ENCODE peak calls at places on chromosomes 12 and 14, in eight cellular contexts. O is mucosa of descending colon; L is aorta; B is NCI-H1417; M is kidney tubule cell; Y is CD8-positive, alpha-beta T cell; R is GM12865; X is NCI-H69. T is an unnamed sample.

GRCh38 chr12:98126637-98127335 is 388.6 kb upstream of the TMPO start:
- DNase-seq in X (peak; percentile 87), Y (no peak), M (no peak), O (no peak), B (no peak), L (no peak), R (no peak), T (no peak)

GRCh38 chr14:59346796-59347510 is 118.2 kb downstream of the GPR135 start:
- DNase-seq in O (no peak), X (no peak), L (no peak), M (no peak), Y (no peak), R (no peak), B (no peak), T (no peak)

GRCh38 chr12:88897723-88898122 is 317.5 kb upstream of the KITLG start:
- DNase-seq in R (no peak), L (no peak), X (peak; percentile 36), Y (no peak), O (no peak), B (no peak), M (peak; percentile 66), T (no peak)

GRCh38 chr12:91396296-91396695 is 213.7 kb upstream of the DCN start:
- DNase-seq in Y (no peak), M (no peak), X (no peak), O (no peak), L (no peak), R (no peak), B (no peak), T (no peak)

GRCh38 chr12:32087301-32087700 is 19.3 kb upstream of the BICD1 start:
- DNase-seq in X (no peak), O (no peak), Y (no peak), R (peak; percentile 33), L (no peak), B (no peak), M (no peak), T (no peak)

GRCh38 chr12:105887131-105887530 is 251.6 kb downstream of the NUAK1 start:
- DNase-seq in Y (no peak), R (no peak), X (no peak), O (no peak), L (no peak), B (no peak), M (no peak), T (no peak)

GRCh38 chr14:30227871-30228270 is 300.2 kb upstream of the PRKD1 start:
- DNase-seq in X (peak; percentile 46), R (no peak), M (peak; percentile 70), Y (no peak), O (no peak), B (no peak), L (no peak), T (no peak)

GRCh38 chr12:28799337-28799736 is 349.7 kb upstream of the FAR2 start:
- DNase-seq in M (no peak), Y (no peak), X (no peak), R (no peak), L (no peak), O (no peak), B (no peak), T (no peak)

GRCh38 chr12:108360487-108360886 is 21.4 kb upstream of the CMKLR1 start:
- DNase-seq in X (no peak), B (no peak), M (peak; percentile 69), O (no peak), R (peak; percentile 91), L (no peak), Y (no peak), T (no peak)

GRCh38 chr14:55938249-55938791 is 179.9 kb upstream of the PELI2 start:
- DNase-seq in X (no peak), L (no peak), O (no peak), B (no peak), Y (no peak), R (no peak), M (peak; percentile 87), T (no peak)

GRCh38 chr12:79692860-79693605 is 2.3 kb upstream of the PAWR start:
- DNase-seq in R (no peak), O (no peak), Y (no peak), L (no peak), B (no peak), X (peak; percentile 71), M (no peak), T (no peak)

GRCh38 chr14:60272177-60272576 is 23.2 kb downstream of the PPM1A start:
- DNase-seq in O (no peak), B (no peak), X (no peak), R (no peak), M (no peak), L (no peak), Y (no peak), T (no peak)

GRCh38 chr14:104531421-104532190 is 48.0 kb upstream of the C14orf180 start:
- DNase-seq in M (no peak), Y (no peak), O (peak; percentile 23), L (no peak), B (no peak), X (no peak), R (no peak), T (no peak)

GRCh38 chr14:93536945-93537344 is 106.2 kb downstream of the UNC79 start:
- DNase-seq in B (peak; percentile 7), R (peak; percentile 35), Y (no peak), X (peak; percentile 65), O (no peak), L (no peak), M (peak; percentile 35), T (no peak)

GRCh38 chr14:102272392-102272791 is 32.6 kb downstream of the MOK start:
- DNase-seq in O (no peak), B (no peak), R (peak; percentile 18), Y (no peak), M (peak; percentile 27), L (no peak), X (no peak), T (no peak)

GRCh38 chr14:75793806-75794205 is 132.8 kb downstream of the TTLL5 start:
- DNase-seq in R (peak; percentile 13), B (no peak), Y (no peak), X (no peak), M (no peak), O (no peak), L (no peak), T (no peak)

GRCh38 chr14:59278111-59278510 is 89.6 kb downstream of the DAAM1 start:
- DNase-seq in B (no peak), Y (no peak), X (peak; percentile 11), L (no peak), R (no peak), O (no peak), M (peak; percentile 93), T (no peak)

GRCh38 chr14:54782803-54783659 is 119.6 kb downstream of the GCH1 start:
- DNase-seq in Y (no peak), R (peak; percentile 84), X (peak; percentile 38), B (no peak), M (no peak), L (no peak), O (no peak), T (peak; percentile 15)

GRCh38 chr14:95037273-95037672 is 120.1 kb downstream of the DICER1 start:
- DNase-seq in X (no peak), R (no peak), B (no peak), O (no peak), Y (no peak), M (no peak), L (no peak), T (no peak)

GRCh38 chr12:51062631-51063397 is 14.7 kb downstream of the LETMD1 start:
- DNase-seq in M (no peak), R (no peak), Y (no peak), B (no peak), O (no peak), X (no peak), L (no peak), T (no peak)

GRCh38 chr12:30877110-30877875 is 49.3 kb upstream of the TSPAN11 start:
- DNase-seq in R (no peak), O (no peak), X (peak; percentile 99), B (peak; percentile 76), Y (no peak), M (peak; percentile 46), L (no peak), T (no peak)

GRCh38 chr12:72369560-72369959 is 97.4 kb downstream of the TRHDE start:
- DNase-seq in Y (no peak), B (no peak), R (no peak), X (no peak), M (no peak), L (no peak), O (no peak), T (no peak)

GRCh38 chr12:59087077-59087673 is 166.9 kb upstream of the LRIG3 start:
- DNase-seq in B (no peak), X (peak; percentile 39), O (no peak), L (no peak), Y (no peak), M (peak; percentile 24), R (no peak), T (no peak)

GRCh38 chr14:89672636-89673279 is 255.7 kb upstream of the FOXN3 start:
- DNase-seq in M (no peak), X (peak; percentile 37), O (no peak), B (no peak), R (no peak), Y (no peak), L (no peak), T (no peak)

GRCh38 chr14:69460093-69460701 is 24.3 kb upstream of the PLEKHD1 start:
- DNase-seq in R (peak; percentile 75), L (no peak), M (peak; percentile 88), Y (peak; percentile 13), O (no peak), B (peak; percentile 67), X (peak; percentile 80), T (peak; percentile 14)

GRCh38 chr12:98618952-98619351 is 25.5 kb downstream of the SLC25A3 start:
- DNase-seq in O (no peak), R (no peak), L (no peak), M (no peak), B (no peak), Y (no peak), X (no peak), T (no peak)

GRCh38 chr12:123351349-123351748 is 13.3 kb downstream of the SBNO1 start:
- DNase-seq in Y (no peak), B (no peak), L (no peak), R (no peak), M (no peak), O (no peak), X (no peak), T (no peak)

GRCh38 chr12:75862692-75863471 is 168.7 kb downstream of the PHLDA1 start:
- DNase-seq in B (peak; percentile 8), Y (no peak), X (peak; percentile 71), M (peak; percentile 90), O (no peak), R (no peak), L (no peak), T (no peak)

GRCh38 chr12:79527498-79527897 is 163.3 kb downstream of the PAWR start:
- DNase-seq in R (no peak), O (no peak), B (peak; percentile 44), Y (no peak), L (no peak), X (peak; percentile 79), M (no peak), T (no peak)

GRCh38 chr14:39107624-39108023 is 4.6 kb upstream of the SEC23A start:
- DNase-seq in X (peak; percentile 57), Y (no peak), B (no peak), M (peak; percentile 63), L (no peak), R (peak; percentile 68), O (no peak), T (no peak)

T was measured in NK-92 treated with Interleukin-12 subunit alpha and Interleukin-12 subunit beta, amount 100 ng/mL, for 24 hours.